ENCODE peak calls at places on chromosomes 6 and 20, in eight cellular contexts. One of them, this sample, is unnamed.
A peak's percentile ranks its signal among the peaks of the same experiment; 100 is the strongest.

GRCh38 chr20:22535483-22535882 is 48.9 kb downstream of the FOXA2 start:
- DNase-seq in IMR-90: no peak
- DNase-seq in adrenal gland: no peak
- DNase-seq in A549: no peak
- DNase-seq in Peyer's patch: no peak
- DNase-seq in dorsolateral prefrontal cortex: no peak
- DNase-seq in pancreas: no peak
- DNase-seq in right lobe of liver: no peak
- DNase-seq in this sample: no peak

GRCh38 chr20:4192378-4193048 is 177.2 kb upstream of the RNF24 start:
- DNase-seq in IMR-90: no peak
- DNase-seq in adrenal gland: no peak
- DNase-seq in A549: peak; percentile 86
- DNase-seq in Peyer's patch: no peak
- DNase-seq in dorsolateral prefrontal cortex: no peak
- DNase-seq in pancreas: no peak
- DNase-seq in right lobe of liver: no peak
- DNase-seq in this sample: no peak

GRCh38 chr6:74733830-74734591 is 471.8 kb downstream of the COL12A1 start:
- DNase-seq in IMR-90: no peak
- DNase-seq in adrenal gland: no peak
- DNase-seq in A549: no peak
- DNase-seq in Peyer's patch: no peak
- DNase-seq in dorsolateral prefrontal cortex: no peak
- DNase-seq in pancreas: no peak
- DNase-seq in right lobe of liver: no peak
- DNase-seq in this sample: no peak

GRCh38 chr20:46330072-46330763 is 21.9 kb upstream of the CDH22 start:
- DNase-seq in IMR-90: no peak
- DNase-seq in adrenal gland: no peak
- DNase-seq in A549: no peak
- DNase-seq in Peyer's patch: no peak
- DNase-seq in dorsolateral prefrontal cortex: no peak
- DNase-seq in pancreas: peak; percentile 89
- DNase-seq in right lobe of liver: no peak
- DNase-seq in this sample: peak; percentile 25

GRCh38 chr20:32792316-32792715 is 27.4 kb upstream of the MAPRE1 start:
- DNase-seq in IMR-90: peak; percentile 23
- DNase-seq in adrenal gland: no peak
- DNase-seq in A549: no peak
- DNase-seq in Peyer's patch: peak; percentile 25
- DNase-seq in dorsolateral prefrontal cortex: no peak
- DNase-seq in pancreas: no peak
- DNase-seq in right lobe of liver: no peak
- DNase-seq in this sample: no peak

GRCh38 chr6:130598021-130598989 is 228.9 kb upstream of the SMLR1 start:
- DNase-seq in IMR-90: no peak
- DNase-seq in adrenal gland: no peak
- DNase-seq in A549: no peak
- DNase-seq in Peyer's patch: no peak
- DNase-seq in dorsolateral prefrontal cortex: no peak
- DNase-seq in pancreas: no peak
- DNase-seq in right lobe of liver: no peak
- DNase-seq in this sample: no peak

GRCh38 chr6:10945845-10946244 is 59.0 kb downstream of the SYCP2L start:
- DNase-seq in IMR-90: no peak
- DNase-seq in adrenal gland: no peak
- DNase-seq in A549: no peak
- DNase-seq in Peyer's patch: no peak
- DNase-seq in dorsolateral prefrontal cortex: no peak
- DNase-seq in pancreas: no peak
- DNase-seq in right lobe of liver: no peak
- DNase-seq in this sample: no peak

GRCh38 chr6:119076173-119076965 is 2.1 kb downstream of the FAM184A start:
- DNase-seq in IMR-90: no peak
- DNase-seq in adrenal gland: no peak
- DNase-seq in A549: no peak
- DNase-seq in Peyer's patch: no peak
- DNase-seq in dorsolateral prefrontal cortex: no peak
- DNase-seq in pancreas: no peak
- DNase-seq in right lobe of liver: no peak
- DNase-seq in this sample: no peak

GRCh38 chr6:1526689-1527088 is 83.0 kb upstream of the FOXC1 start:
- DNase-seq in IMR-90: no peak
- DNase-seq in adrenal gland: no peak
- DNase-seq in A549: no peak
- DNase-seq in Peyer's patch: no peak
- DNase-seq in dorsolateral prefrontal cortex: peak; percentile 40
- DNase-seq in pancreas: no peak
- DNase-seq in right lobe of liver: no peak
- DNase-seq in this sample: no peak

GRCh38 chr6:1519597-1519996 is 90.1 kb upstream of the FOXC1 start:
- DNase-seq in IMR-90: no peak
- DNase-seq in adrenal gland: no peak
- DNase-seq in A549: no peak
- DNase-seq in Peyer's patch: no peak
- DNase-seq in dorsolateral prefrontal cortex: no peak
- DNase-seq in pancreas: no peak
- DNase-seq in right lobe of liver: no peak
- DNase-seq in this sample: no peak

GRCh38 chr6:1524040-1524480 is 85.7 kb upstream of the FOXC1 start:
- DNase-seq in IMR-90: peak; percentile 33
- DNase-seq in adrenal gland: peak; percentile 42
- DNase-seq in A549: peak; percentile 70
- DNase-seq in Peyer's patch: peak; percentile 67
- DNase-seq in dorsolateral prefrontal cortex: peak; percentile 60
- DNase-seq in pancreas: peak; percentile 66
- DNase-seq in right lobe of liver: peak; percentile 72
- DNase-seq in this sample: peak; percentile 43

GRCh38 chr6:1525364-1526038 is 84.2 kb upstream of the FOXC1 start:
- DNase-seq in IMR-90: peak; percentile 23
- DNase-seq in adrenal gland: no peak
- DNase-seq in A549: no peak
- DNase-seq in Peyer's patch: no peak
- DNase-seq in dorsolateral prefrontal cortex: no peak
- DNase-seq in pancreas: no peak
- DNase-seq in right lobe of liver: no peak
- DNase-seq in this sample: no peak

GRCh38 chr6:1522779-1523178 is 86.9 kb upstream of the FOXC1 start:
- DNase-seq in IMR-90: no peak
- DNase-seq in adrenal gland: no peak
- DNase-seq in A549: no peak
- DNase-seq in Peyer's patch: no peak
- DNase-seq in dorsolateral prefrontal cortex: no peak
- DNase-seq in pancreas: no peak
- DNase-seq in right lobe of liver: no peak
- DNase-seq in this sample: no peak
- H3K27ac ChIP-seq in IMR-90: no peak overlapping the region
- H3K27ac ChIP-seq in adrenal gland: no peak overlapping the region
- H3K27ac ChIP-seq in A549: no peak overlapping the region
- H3K27ac ChIP-seq in Peyer's patch: no peak overlapping the region
- H3K27ac ChIP-seq in dorsolateral prefrontal cortex: no peak overlapping the region
- H3K27ac ChIP-seq in pancreas: no peak overlapping the region
- H3K27ac ChIP-seq in right lobe of liver: no peak overlapping the region
- H3K27ac ChIP-seq in this sample: no peak overlapping the region

GRCh38 chr20:50521709-50522674 is 11.8 kb downstream of the PTPN1 start:
- DNase-seq in IMR-90: no peak
- DNase-seq in adrenal gland: no peak
- DNase-seq in A549: no peak
- DNase-seq in Peyer's patch: no peak
- DNase-seq in dorsolateral prefrontal cortex: no peak
- DNase-seq in pancreas: no peak
- DNase-seq in right lobe of liver: no peak
- DNase-seq in this sample: no peak

GRCh38 chr20:50519036-50519780 is 9.0 kb downstream of the PTPN1 start:
- DNase-seq in IMR-90: no peak
- DNase-seq in adrenal gland: no peak
- DNase-seq in A549: no peak
- DNase-seq in Peyer's patch: peak; percentile 66
- DNase-seq in dorsolateral prefrontal cortex: no peak
- DNase-seq in pancreas: no peak
- DNase-seq in right lobe of liver: no peak
- DNase-seq in this sample: no peak

GRCh38 chr20:50520222-50520877 is 10.2 kb downstream of the PTPN1 start:
- DNase-seq in IMR-90: no peak
- DNase-seq in adrenal gland: no peak
- DNase-seq in A549: no peak
- DNase-seq in Peyer's patch: no peak
- DNase-seq in dorsolateral prefrontal cortex: no peak
- DNase-seq in pancreas: no peak
- DNase-seq in right lobe of liver: no peak
- DNase-seq in this sample: no peak

GRCh38 chr20:50523552-50524167 is 13.5 kb downstream of the PTPN1 start:
- DNase-seq in IMR-90: no peak
- DNase-seq in adrenal gland: no peak
- DNase-seq in A549: no peak
- DNase-seq in Peyer's patch: no peak
- DNase-seq in dorsolateral prefrontal cortex: no peak
- DNase-seq in pancreas: no peak
- DNase-seq in right lobe of liver: no peak
- DNase-seq in this sample: no peak

DNA sequence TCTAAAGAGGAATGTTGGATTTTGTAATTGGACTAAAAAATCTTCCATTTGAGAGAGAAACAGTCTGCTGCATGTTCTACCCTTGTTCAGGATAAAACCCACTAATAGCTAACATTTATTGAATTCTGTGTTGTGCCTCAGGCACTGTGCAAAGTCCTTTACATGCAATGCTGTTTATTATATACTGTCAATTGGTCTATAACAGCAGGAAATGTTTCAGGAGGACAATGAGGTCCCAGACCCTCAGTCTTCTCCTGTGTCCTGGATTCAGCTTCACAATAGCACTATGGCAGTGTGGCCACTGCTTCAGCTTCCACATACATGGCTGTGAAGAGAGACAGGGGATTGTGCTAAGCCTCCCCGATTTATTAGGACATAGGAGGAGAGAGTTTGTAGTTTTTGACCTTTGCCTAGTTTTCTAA is 11.0 kb downstream of the PTPN1 start:
- DNase-seq in IMR-90: no peak
- DNase-seq in adrenal gland: no peak
- DNase-seq in A549: no peak
- DNase-seq in Peyer's patch: no peak
- DNase-seq in dorsolateral prefrontal cortex: no peak
- DNase-seq in pancreas: no peak
- DNase-seq in right lobe of liver: no peak
- DNase-seq in this sample: no peak
- H3K27ac ChIP-seq in IMR-90: peak overlapping the region; percentile 33
- H3K27ac ChIP-seq in adrenal gland: peak overlapping the region; percentile 0
- H3K27ac ChIP-seq in A549: no peak overlapping the region
- H3K27ac ChIP-seq in Peyer's patch: peak overlapping the region; percentile 81
- H3K27ac ChIP-seq in dorsolateral prefrontal cortex: no peak overlapping the region
- H3K27ac ChIP-seq in pancreas: no peak overlapping the region
- H3K27ac ChIP-seq in right lobe of liver: no peak overlapping the region
- H3K27ac ChIP-seq in this sample: no peak overlapping the region

DNA sequence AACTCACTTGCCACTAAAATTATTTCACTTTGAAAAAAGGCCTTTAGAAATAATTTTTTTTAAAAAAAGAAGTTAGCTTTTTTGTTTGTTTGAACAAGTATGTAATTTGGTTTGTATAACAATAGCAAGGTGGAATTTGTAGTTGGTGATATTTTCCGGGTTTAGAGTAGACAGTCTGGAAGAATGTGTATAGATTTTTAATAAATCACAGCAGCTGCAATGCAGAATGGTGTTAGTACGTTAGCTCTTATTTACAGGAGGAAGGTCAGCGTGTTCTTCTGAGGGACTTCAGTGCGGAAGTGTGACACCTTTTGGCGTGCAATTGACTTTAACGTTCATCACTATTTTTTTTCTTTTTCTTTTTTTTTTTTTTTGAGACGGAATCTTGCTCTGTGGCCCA is 115.4 kb downstream of the PLEKHG1 start:
- DNase-seq in IMR-90: no peak
- DNase-seq in adrenal gland: no peak
- DNase-seq in A549: no peak
- DNase-seq in Peyer's patch: no peak
- DNase-seq in dorsolateral prefrontal cortex: no peak
- DNase-seq in pancreas: no peak
- DNase-seq in right lobe of liver: no peak
- DNase-seq in this sample: no peak
- H3K27ac ChIP-seq in IMR-90: no peak overlapping the region
- H3K27ac ChIP-seq in adrenal gland: no peak overlapping the region
- H3K27ac ChIP-seq in A549: no peak overlapping the region
- H3K27ac ChIP-seq in Peyer's patch: no peak overlapping the region
- H3K27ac ChIP-seq in dorsolateral prefrontal cortex: no peak overlapping the region
- H3K27ac ChIP-seq in pancreas: no peak overlapping the region
- H3K27ac ChIP-seq in right lobe of liver: no peak overlapping the region
- H3K27ac ChIP-seq in this sample: no peak overlapping the region

GRCh38 chr6:44063561-44064059 is 63.6 kb downstream of the MRPL14 start:
- DNase-seq in IMR-90: no peak
- DNase-seq in adrenal gland: no peak
- DNase-seq in A549: no peak
- DNase-seq in Peyer's patch: no peak
- DNase-seq in dorsolateral prefrontal cortex: no peak
- DNase-seq in pancreas: no peak
- DNase-seq in right lobe of liver: no peak
- DNase-seq in this sample: no peak
- H3K27ac ChIP-seq in IMR-90: peak overlapping the region; percentile 71
- H3K27ac ChIP-seq in adrenal gland: no peak overlapping the region
- H3K27ac ChIP-seq in A549: peak overlapping the region; percentile 98
- H3K27ac ChIP-seq in Peyer's patch: peak overlapping the region; percentile 13
- H3K27ac ChIP-seq in dorsolateral prefrontal cortex: no peak overlapping the region
- H3K27ac ChIP-seq in pancreas: no peak overlapping the region
- H3K27ac ChIP-seq in right lobe of liver: peak overlapping the region; percentile 52
- H3K27ac ChIP-seq in this sample: no peak overlapping the region

This sample was measured in prostate gland.